ENCODE peak calls at places on chromosomes 1 and 21, in four cellular contexts. One of them, this sample, is unnamed.

GRCh38 chr1:55747285-55747890 is 532.2 kb upstream of the USP24 start:
- DNase-seq in AG09309: no peak
- DNase-seq in transverse colon: no peak
- DNase-seq in foreskin fibroblast: peak
- DNase-seq in this sample: no peak

GRCh38 chr1:115727706-115728249 is 40.7 kb downstream of the CASQ2 start:
- DNase-seq in AG09309: peak
- DNase-seq in transverse colon: peak
- DNase-seq in foreskin fibroblast: peak
- DNase-seq in this sample: peak

GRCh38 chr1:228004331-228004871 is 2.4 kb upstream of the WNT3A start:
- DNase-seq in AG09309: no peak
- DNase-seq in transverse colon: no peak
- DNase-seq in foreskin fibroblast: no peak
- DNase-seq in this sample: no peak

GRCh38 chr1:161473363-161473762 is 31.9 kb upstream of the FCGR2A start:
- DNase-seq in AG09309: no peak
- DNase-seq in transverse colon: no peak
- DNase-seq in foreskin fibroblast: peak
- DNase-seq in this sample: no peak

GRCh38 chr1:233025156-233025555 is 74.7 kb downstream of the NTPCR start:
- DNase-seq in AG09309: no peak
- DNase-seq in transverse colon: peak
- DNase-seq in foreskin fibroblast: peak
- DNase-seq in this sample: peak

GRCh38 chr1:180588121-180588520 is 29.4 kb downstream of the OVAAL start:
- DNase-seq in AG09309: no peak
- DNase-seq in transverse colon: no peak
- DNase-seq in foreskin fibroblast: no peak
- DNase-seq in this sample: no peak

GRCh38 chr1:175174702-175175102 is 17.9 kb downstream of the KIAA0040 start:
- DNase-seq in AG09309: no peak
- DNase-seq in transverse colon: no peak
- DNase-seq in foreskin fibroblast: no peak
- DNase-seq in this sample: no peak

GRCh38 chr1:211789641-211790464 is 40.7 kb downstream of the LPGAT1 start:
- DNase-seq in AG09309: no peak
- DNase-seq in transverse colon: no peak
- DNase-seq in foreskin fibroblast: no peak
- DNase-seq in this sample: no peak

GRCh38 chr1:217528271-217528670 is 102.6 kb downstream of the GPATCH2 start:
- DNase-seq in AG09309: no peak
- DNase-seq in transverse colon: no peak
- DNase-seq in foreskin fibroblast: peak
- DNase-seq in this sample: peak

GRCh38 chr1:9689971-9690381 is 38.4 kb downstream of the PIK3CD start:
- DNase-seq in AG09309: no peak
- DNase-seq in transverse colon: peak
- DNase-seq in foreskin fibroblast: peak
- DNase-seq in this sample: peak

GRCh38 chr1:36300526-36300925 is 5.6 kb upstream of the SH3D21 start:
- DNase-seq in AG09309: no peak
- DNase-seq in transverse colon: no peak
- DNase-seq in foreskin fibroblast: peak
- DNase-seq in this sample: no peak

GRCh38 chr1:193766329-193766728 is 579.9 kb upstream of the B3GALT2 start:
- DNase-seq in AG09309: no peak
- DNase-seq in transverse colon: no peak
- DNase-seq in foreskin fibroblast: no peak
- DNase-seq in this sample: no peak

GRCh38 chr1:36520056-36520455 is 37.3 kb upstream of the CSF3R start:
- DNase-seq in AG09309: no peak
- DNase-seq in transverse colon: no peak
- DNase-seq in foreskin fibroblast: no peak
- DNase-seq in this sample: no peak

GRCh38 chr1:19003371-19004290 is 47.2 kb upstream of the IFFO2 start:
- DNase-seq in AG09309: no peak
- DNase-seq in transverse colon: no peak
- DNase-seq in foreskin fibroblast: no peak
- DNase-seq in this sample: peak

GRCh38 chr1:41495171-41495948 is 10.9 kb upstream of the EDN2 start:
- DNase-seq in AG09309: no peak
- DNase-seq in transverse colon: no peak
- DNase-seq in foreskin fibroblast: no peak
- DNase-seq in this sample: peak

GRCh38 chr1:78911956-78912880 is 94.3 kb downstream of the ADGRL4 start:
- DNase-seq in AG09309: no peak
- DNase-seq in transverse colon: no peak
- DNase-seq in foreskin fibroblast: peak
- DNase-seq in this sample: no peak

GRCh38 chr1:235873045-235873444 is 6.3 kb upstream of the LYST start:
- DNase-seq in AG09309: no peak
- DNase-seq in transverse colon: no peak
- DNase-seq in foreskin fibroblast: no peak
- DNase-seq in this sample: no peak

GRCh38 chr1:208467401-208467800 is 223.2 kb upstream of the PLXNA2 start:
- DNase-seq in AG09309: no peak
- DNase-seq in transverse colon: no peak
- DNase-seq in foreskin fibroblast: no peak
- DNase-seq in this sample: no peak

GRCh38 chr21:37030864-37031263 is 24.4 kb downstream of the RIPPLY3 start:
- DNase-seq in AG09309: no peak
- DNase-seq in transverse colon: no peak
- DNase-seq in foreskin fibroblast: no peak
- DNase-seq in this sample: no peak

GRCh38 chr1:159011701-159012100 is 2.0 kb downstream of the IFI16 start:
- DNase-seq in AG09309: no peak
- DNase-seq in transverse colon: no peak
- DNase-seq in foreskin fibroblast: no peak
- DNase-seq in this sample: no peak

GRCh38 chr1:43288785-43289466 is 3.5 kb upstream of the C1orf210 start:
- DNase-seq in AG09309: no peak
- DNase-seq in transverse colon: no peak
- DNase-seq in foreskin fibroblast: no peak
- DNase-seq in this sample: no peak

GRCh38 chr1:164755674-164756073 is 196.7 kb downstream of the PBX1 start:
- DNase-seq in AG09309: no peak
- DNase-seq in transverse colon: no peak
- DNase-seq in foreskin fibroblast: no peak
- DNase-seq in this sample: no peak

GRCh38 chr1:20588634-20589225 is at the start of gene CDA:
- DNase-seq in AG09309: no peak
- DNase-seq in transverse colon: peak
- DNase-seq in foreskin fibroblast: peak
- DNase-seq in this sample: no peak
- H3K4me3 ChIP-seq in AG09309: no peak
- H3K4me3 ChIP-seq in transverse colon: peak
- H3K4me3 ChIP-seq in foreskin fibroblast: no peak
- H3K4me3 ChIP-seq in this sample: no peak

GRCh38 chr1:192580351-192580962 is 4.9 kb downstream of the RGS1 start:
- DNase-seq in AG09309: no peak
- DNase-seq in transverse colon: peak
- DNase-seq in foreskin fibroblast: peak
- DNase-seq in this sample: peak
- TF ChIP-seq CTCF in AG09309: peak
- TF ChIP-seq CTCF in transverse colon: peak
- TF ChIP-seq CTCF in foreskin fibroblast: peak
- TF ChIP-seq CTCF in this sample: peak

GRCh38 chr1:106717561-106717960 is 338.9 kb upstream of the PRMT6 start:
- DNase-seq in AG09309: no peak
- DNase-seq in transverse colon: no peak
- DNase-seq in foreskin fibroblast: peak
- DNase-seq in this sample: no peak
- H3K4me3 ChIP-seq in AG09309: no peak
- H3K4me3 ChIP-seq in transverse colon: no peak
- H3K4me3 ChIP-seq in foreskin fibroblast: peak
- H3K4me3 ChIP-seq in this sample: no peak

GRCh38 chr1:86084998-86085397 is 71.6 kb downstream of the COL24A1 start:
- DNase-seq in AG09309: no peak
- DNase-seq in transverse colon: no peak
- DNase-seq in foreskin fibroblast: peak
- DNase-seq in this sample: no peak

GRCh38 chr1:86085741-86086411 is 70.7 kb downstream of the COL24A1 start:
- DNase-seq in AG09309: no peak
- DNase-seq in transverse colon: no peak
- DNase-seq in foreskin fibroblast: no peak
- DNase-seq in this sample: no peak

DNA sequence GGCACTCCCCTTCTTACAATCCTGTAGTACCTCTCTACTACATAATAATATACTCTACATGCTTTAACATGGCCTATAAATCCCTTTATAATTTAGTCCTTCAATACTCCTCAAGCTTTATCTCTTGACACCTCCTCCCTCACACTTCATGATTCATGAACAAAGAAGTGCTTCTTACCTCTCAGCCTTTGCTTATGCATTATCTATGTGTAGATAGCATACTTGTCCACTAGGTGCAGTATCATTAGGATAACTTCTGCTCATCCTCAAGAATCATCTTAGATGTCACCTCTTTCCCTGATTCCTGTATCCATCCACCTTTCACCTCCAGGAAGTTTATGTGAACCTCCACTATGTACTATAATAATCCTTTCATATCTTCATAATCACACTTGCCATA is 74.4 kb downstream of the COL24A1 start:
- DNase-seq in AG09309: no peak
- DNase-seq in transverse colon: no peak
- DNase-seq in foreskin fibroblast: no peak
- DNase-seq in this sample: no peak
- TF ChIP-seq CTCF in AG09309: peak
- TF ChIP-seq CTCF in transverse colon: no peak
- TF ChIP-seq CTCF in foreskin fibroblast: peak
- TF ChIP-seq CTCF in this sample: peak